ENCODE peak calls at places on chromosomes 16 and 17, in six cellular contexts. E is HT-29; R is cardiac fibroblast; Q is skeletal muscle cell; H is activated T-cell treated with anti-CD3 and anti-CD28 coated beads, Interleukin-2, amount 50 U/mL, for 72 hours; A is RWPE1. Y is an unnamed sample.

GRCh38 chr17:57601328-57601727 is 143.8 kb downstream of the CCDC182 start:
- DNase-seq in E (no peak), R (no peak), Q (no peak), H (peak), A (no peak), Y (no peak)

GRCh38 chr17:33874617-33875060 is 380.4 kb upstream of the CCL2 start:
- DNase-seq in E (peak), R (no peak), Q (no peak), H (no peak), A (no peak), Y (no peak)

GRCh38 chr16:15961060-15961511 is 11.7 kb downstream of the ABCC1 start:
- DNase-seq in E (no peak), R (no peak), Q (no peak), H (peak), A (no peak), Y (no peak)

GRCh38 chr16:88465387-88465983 is 12.4 kb downstream of the ZFPM1 start:
- DNase-seq in E (no peak), R (no peak), Q (no peak), H (no peak), A (no peak), Y (no peak)

GRCh38 chr17:79050591-79050990 is 24.0 kb upstream of the ENGASE start:
- DNase-seq in E (no peak), R (no peak), Q (no peak), H (no peak), A (no peak), Y (peak)

GRCh38 chr16:17343028-17343427 is 127.7 kb downstream of the XYLT1 start:
- DNase-seq in E (no peak), R (no peak), Q (no peak), H (peak), A (no peak), Y (no peak)

GRCh38 chr17:7293131-7293557 is 1.3 kb downstream of the YBX2 start:
- DNase-seq in E (no peak), R (peak), Q (no peak), H (no peak), A (peak), Y (no peak)

GRCh38 chr16:86392751-86393150 is 117.6 kb upstream of the FOXF1 start:
- DNase-seq in E (no peak), R (peak), Q (no peak), H (no peak), A (no peak), Y (no peak)

GRCh38 chr16:11560701-11561439 is 25.8 kb downstream of the LITAF start:
- DNase-seq in E (no peak), R (no peak), Q (no peak), H (peak), A (peak), Y (no peak)

Y was measured in NCI-H1694 treated with DMSO at 0.1 percent for 48 hours.